ENCODE peak calls at places on chromosomes 7 and 10, in nine cellular contexts. One of them, this sample, is unnamed.

GRCh38 chr7:149125189-149125863 is 798 bp downstream of the ZNF425 start:
- DNase-seq in right lobe of liver: no peak
- DNase-seq in AG09319: no peak
- DNase-seq in omental fat pad: no peak
- DNase-seq in bronchial epithelial cell: no peak
- DNase-seq in cardiac fibroblast: peak
- DNase-seq in adrenal gland: no peak
- DNase-seq in upper lobe of right lung: no peak
- DNase-seq in GM10248: no peak
- DNase-seq in this sample: peak

GRCh38 chr10:95517536-95518454 is 43.4 kb downstream of the SORBS1 start:
- DNase-seq in adrenal gland: no peak
- DNase-seq in GM10248: no peak
- DNase-seq in cardiac fibroblast: peak
- DNase-seq in bronchial epithelial cell: no peak
- DNase-seq in upper lobe of right lung: no peak
- DNase-seq in AG09319: no peak
- DNase-seq in right lobe of liver: peak
- DNase-seq in omental fat pad: no peak
- DNase-seq in this sample: no peak

GRCh38 chr10:96998329-96998888 is 166.3 kb downstream of the LCOR start:
- DNase-seq in AG09319: no peak
- DNase-seq in omental fat pad: no peak
- DNase-seq in GM10248: no peak
- DNase-seq in adrenal gland: no peak
- DNase-seq in cardiac fibroblast: peak
- DNase-seq in upper lobe of right lung: no peak
- DNase-seq in bronchial epithelial cell: peak
- DNase-seq in right lobe of liver: peak
- DNase-seq in this sample: peak

GRCh38 chr10:106515206-106515790 is 649.2 kb downstream of the SORCS1 start:
- DNase-seq in GM10248: no peak
- DNase-seq in right lobe of liver: no peak
- DNase-seq in AG09319: peak
- DNase-seq in bronchial epithelial cell: peak
- DNase-seq in cardiac fibroblast: no peak
- DNase-seq in omental fat pad: no peak
- DNase-seq in upper lobe of right lung: no peak
- DNase-seq in adrenal gland: no peak
- DNase-seq in this sample: no peak

GRCh38 chr7:9900339-9900738 is 1073.3 kb upstream of the PHF14 start:
- DNase-seq in cardiac fibroblast: no peak
- DNase-seq in right lobe of liver: no peak
- DNase-seq in GM10248: no peak
- DNase-seq in bronchial epithelial cell: no peak
- DNase-seq in upper lobe of right lung: no peak
- DNase-seq in AG09319: no peak
- DNase-seq in omental fat pad: no peak
- DNase-seq in adrenal gland: no peak
- DNase-seq in this sample: no peak

GRCh38 chr7:135670179-135670578 is 7.9 kb downstream of the STMP1 start:
- DNase-seq in upper lobe of right lung: no peak
- DNase-seq in bronchial epithelial cell: peak
- DNase-seq in omental fat pad: no peak
- DNase-seq in cardiac fibroblast: peak
- DNase-seq in adrenal gland: no peak
- DNase-seq in GM10248: no peak
- DNase-seq in right lobe of liver: no peak
- DNase-seq in AG09319: no peak
- DNase-seq in this sample: peak

GRCh38 chr7:70143089-70144044 is 545.1 kb downstream of the AUTS2 start:
- DNase-seq in upper lobe of right lung: no peak
- DNase-seq in bronchial epithelial cell: no peak
- DNase-seq in AG09319: no peak
- DNase-seq in cardiac fibroblast: no peak
- DNase-seq in adrenal gland: no peak
- DNase-seq in omental fat pad: no peak
- DNase-seq in right lobe of liver: no peak
- DNase-seq in GM10248: no peak
- DNase-seq in this sample: no peak

GRCh38 chr10:47317251-47317650 is 5.0 kb upstream of the GDF2 start:
- DNase-seq in bronchial epithelial cell: no peak
- DNase-seq in AG09319: no peak
- DNase-seq in GM10248: no peak
- DNase-seq in cardiac fibroblast: no peak
- DNase-seq in omental fat pad: no peak
- DNase-seq in upper lobe of right lung: no peak
- DNase-seq in adrenal gland: no peak
- DNase-seq in right lobe of liver: no peak
- DNase-seq in this sample: no peak

GRCh38 chr10:44261296-44261695 is 123.6 kb downstream of the CXCL12 start:
- DNase-seq in bronchial epithelial cell: no peak
- DNase-seq in omental fat pad: no peak
- DNase-seq in right lobe of liver: no peak
- DNase-seq in upper lobe of right lung: no peak
- DNase-seq in cardiac fibroblast: no peak
- DNase-seq in GM10248: no peak
- DNase-seq in AG09319: no peak
- DNase-seq in adrenal gland: no peak
- DNase-seq in this sample: no peak

GRCh38 chr7:76089865-76090495 is 42.1 kb downstream of the MDH2 start:
- DNase-seq in GM10248: no peak
- DNase-seq in cardiac fibroblast: no peak
- DNase-seq in upper lobe of right lung: no peak
- DNase-seq in omental fat pad: no peak
- DNase-seq in right lobe of liver: no peak
- DNase-seq in adrenal gland: no peak
- DNase-seq in bronchial epithelial cell: peak
- DNase-seq in AG09319: no peak
- DNase-seq in this sample: no peak

GRCh38 chr7:141151726-141152125 is 77.9 kb downstream of the TMEM178B start:
- DNase-seq in omental fat pad: no peak
- DNase-seq in adrenal gland: no peak
- DNase-seq in right lobe of liver: no peak
- DNase-seq in upper lobe of right lung: no peak
- DNase-seq in bronchial epithelial cell: no peak
- DNase-seq in GM10248: no peak
- DNase-seq in cardiac fibroblast: no peak
- DNase-seq in AG09319: no peak
- DNase-seq in this sample: no peak

GRCh38 chr10:80196270-80196949 is 8.9 kb downstream of the ANXA11 start:
- DNase-seq in GM10248: peak
- DNase-seq in right lobe of liver: peak
- DNase-seq in AG09319: no peak
- DNase-seq in upper lobe of right lung: peak
- DNase-seq in bronchial epithelial cell: peak
- DNase-seq in cardiac fibroblast: peak
- DNase-seq in omental fat pad: no peak
- DNase-seq in adrenal gland: no peak
- DNase-seq in this sample: peak

GRCh38 chr10:91144961-91145360 is 75.5 kb upstream of the PCGF5 start:
- DNase-seq in adrenal gland: no peak
- DNase-seq in omental fat pad: no peak
- DNase-seq in AG09319: no peak
- DNase-seq in cardiac fibroblast: no peak
- DNase-seq in right lobe of liver: no peak
- DNase-seq in bronchial epithelial cell: no peak
- DNase-seq in upper lobe of right lung: no peak
- DNase-seq in GM10248: no peak
- DNase-seq in this sample: no peak

GRCh38 chr10:93757136-93757535 is 600 bp upstream of the LGI1 start:
- DNase-seq in upper lobe of right lung: no peak
- DNase-seq in AG09319: no peak
- DNase-seq in adrenal gland: no peak
- DNase-seq in bronchial epithelial cell: no peak
- DNase-seq in omental fat pad: no peak
- DNase-seq in GM10248: no peak
- DNase-seq in cardiac fibroblast: no peak
- DNase-seq in right lobe of liver: no peak
- DNase-seq in this sample: no peak

GRCh38 chr10:13390604-13391522 is 42.8 kb upstream of the SEPHS1 start:
- DNase-seq in right lobe of liver: peak
- DNase-seq in GM10248: no peak
- DNase-seq in adrenal gland: peak
- DNase-seq in bronchial epithelial cell: no peak
- DNase-seq in cardiac fibroblast: no peak
- DNase-seq in omental fat pad: no peak
- DNase-seq in upper lobe of right lung: no peak
- DNase-seq in AG09319: no peak
- DNase-seq in this sample: no peak

GRCh38 chr10:132308588-132309451 is 1.1 kb upstream of the STK32C start:
- DNase-seq in omental fat pad: no peak
- DNase-seq in cardiac fibroblast: no peak
- DNase-seq in upper lobe of right lung: no peak
- DNase-seq in GM10248: peak
- DNase-seq in AG09319: no peak
- DNase-seq in adrenal gland: peak
- DNase-seq in bronchial epithelial cell: no peak
- DNase-seq in right lobe of liver: no peak
- DNase-seq in this sample: no peak

GRCh38 chr7:151018421-151019129 is 5.7 kb downstream of the ATG9B start:
- DNase-seq in bronchial epithelial cell: peak
- DNase-seq in adrenal gland: no peak
- DNase-seq in right lobe of liver: no peak
- DNase-seq in cardiac fibroblast: no peak
- DNase-seq in upper lobe of right lung: no peak
- DNase-seq in omental fat pad: no peak
- DNase-seq in GM10248: no peak
- DNase-seq in AG09319: no peak
- DNase-seq in this sample: no peak

GRCh38 chr10:89062861-89063260 is 72.3 kb downstream of the FAS start:
- DNase-seq in bronchial epithelial cell: no peak
- DNase-seq in upper lobe of right lung: no peak
- DNase-seq in AG09319: no peak
- DNase-seq in GM10248: no peak
- DNase-seq in cardiac fibroblast: peak
- DNase-seq in right lobe of liver: peak
- DNase-seq in omental fat pad: no peak
- DNase-seq in adrenal gland: peak
- DNase-seq in this sample: peak

GRCh38 chr10:98338318-98338717 is 70.3 kb upstream of the LOXL4 start:
- DNase-seq in bronchial epithelial cell: peak
- DNase-seq in GM10248: no peak
- DNase-seq in right lobe of liver: no peak
- DNase-seq in omental fat pad: no peak
- DNase-seq in adrenal gland: no peak
- DNase-seq in cardiac fibroblast: peak
- DNase-seq in upper lobe of right lung: no peak
- DNase-seq in AG09319: no peak
- DNase-seq in this sample: no peak
- TF ChIP-seq CTCF in bronchial epithelial cell: no peak
- TF ChIP-seq CTCF in GM10248: no peak
- TF ChIP-seq CTCF in right lobe of liver: no peak
- TF ChIP-seq CTCF in omental fat pad: no peak
- TF ChIP-seq CTCF in adrenal gland: no peak
- TF ChIP-seq CTCF in cardiac fibroblast: no peak
- TF ChIP-seq CTCF in upper lobe of right lung: no peak
- TF ChIP-seq CTCF in AG09319: peak
- TF ChIP-seq CTCF in this sample: no peak

GRCh38 chr10:63697956-63698814 is 177.0 kb downstream of the REEP3 start:
- DNase-seq in AG09319: no peak
- DNase-seq in cardiac fibroblast: no peak
- DNase-seq in upper lobe of right lung: no peak
- DNase-seq in omental fat pad: no peak
- DNase-seq in GM10248: peak
- DNase-seq in bronchial epithelial cell: peak
- DNase-seq in adrenal gland: no peak
- DNase-seq in right lobe of liver: no peak
- DNase-seq in this sample: no peak

GRCh38 chr10:63698815-63699205 is 177.6 kb downstream of the REEP3 start:
- DNase-seq in adrenal gland: no peak
- DNase-seq in GM10248: no peak
- DNase-seq in AG09319: no peak
- DNase-seq in cardiac fibroblast: no peak
- DNase-seq in omental fat pad: no peak
- DNase-seq in upper lobe of right lung: no peak
- DNase-seq in bronchial epithelial cell: no peak
- DNase-seq in right lobe of liver: no peak
- DNase-seq in this sample: no peak

GRCh38 chr10:63700935-63701263 is 179.7 kb downstream of the REEP3 start:
- DNase-seq in cardiac fibroblast: peak
- DNase-seq in GM10248: no peak
- DNase-seq in right lobe of liver: no peak
- DNase-seq in bronchial epithelial cell: peak
- DNase-seq in omental fat pad: no peak
- DNase-seq in upper lobe of right lung: no peak
- DNase-seq in adrenal gland: no peak
- DNase-seq in AG09319: no peak
- DNase-seq in this sample: peak

GRCh38 chr10:63700209-63700934 is 179.2 kb downstream of the REEP3 start:
- DNase-seq in adrenal gland: no peak
- DNase-seq in bronchial epithelial cell: peak
- DNase-seq in cardiac fibroblast: peak
- DNase-seq in GM10248: no peak
- DNase-seq in omental fat pad: no peak
- DNase-seq in right lobe of liver: no peak
- DNase-seq in upper lobe of right lung: no peak
- DNase-seq in AG09319: peak
- DNase-seq in this sample: peak

GRCh38 chr10:63699785-63700184 is 178.6 kb downstream of the REEP3 start:
- DNase-seq in AG09319: no peak
- DNase-seq in right lobe of liver: peak
- DNase-seq in upper lobe of right lung: no peak
- DNase-seq in GM10248: no peak
- DNase-seq in adrenal gland: peak
- DNase-seq in cardiac fibroblast: peak
- DNase-seq in bronchial epithelial cell: peak
- DNase-seq in omental fat pad: no peak
- DNase-seq in this sample: peak
- TF ChIP-seq CTCF in AG09319: no peak
- TF ChIP-seq CTCF in right lobe of liver: no peak
- TF ChIP-seq CTCF in upper lobe of right lung: no peak
- TF ChIP-seq CTCF in GM10248: no peak
- TF ChIP-seq CTCF in adrenal gland: no peak
- TF ChIP-seq CTCF in cardiac fibroblast: no peak
- TF ChIP-seq CTCF in bronchial epithelial cell: no peak
- TF ChIP-seq CTCF in omental fat pad: no peak
- TF ChIP-seq CTCF in this sample: no peak

GRCh38 chr7:41693150-41693997 is 9.5 kb downstream of the INHBA start:
- DNase-seq in upper lobe of right lung: no peak
- DNase-seq in cardiac fibroblast: peak
- DNase-seq in bronchial epithelial cell: peak
- DNase-seq in GM10248: no peak
- DNase-seq in adrenal gland: no peak
- DNase-seq in omental fat pad: no peak
- DNase-seq in AG09319: no peak
- DNase-seq in right lobe of liver: no peak
- DNase-seq in this sample: peak
- TF ChIP-seq CTCF in upper lobe of right lung: peak
- TF ChIP-seq CTCF in cardiac fibroblast: peak
- TF ChIP-seq CTCF in bronchial epithelial cell: peak
- TF ChIP-seq CTCF in GM10248: no peak
- TF ChIP-seq CTCF in adrenal gland: peak
- TF ChIP-seq CTCF in omental fat pad: no peak
- TF ChIP-seq CTCF in AG09319: peak
- TF ChIP-seq CTCF in right lobe of liver: peak
- TF ChIP-seq CTCF in this sample: peak

DNA sequence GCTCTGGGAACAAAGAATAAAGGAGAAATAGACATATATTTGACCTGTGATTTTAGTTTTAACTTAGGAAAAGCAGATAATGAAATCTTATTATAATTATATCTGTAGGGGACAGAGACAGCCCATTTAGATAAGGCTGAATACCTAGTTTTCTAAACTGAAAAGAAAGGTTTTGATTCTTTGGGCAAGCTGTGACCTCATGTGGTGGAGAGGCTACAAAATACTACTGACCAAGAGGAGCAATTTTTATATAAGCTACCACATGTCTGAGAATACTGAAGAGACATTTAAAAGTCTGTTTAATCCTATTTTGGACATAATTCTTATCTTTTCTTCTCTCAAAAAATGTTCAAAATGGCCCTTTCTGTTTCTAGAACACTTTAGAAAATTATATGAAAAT is 271.0 kb downstream of the MTERF1 start:
- DNase-seq in AG09319: no peak
- DNase-seq in cardiac fibroblast: no peak
- DNase-seq in right lobe of liver: no peak
- DNase-seq in upper lobe of right lung: no peak
- DNase-seq in adrenal gland: no peak
- DNase-seq in GM10248: no peak
- DNase-seq in omental fat pad: no peak
- DNase-seq in bronchial epithelial cell: peak
- DNase-seq in this sample: no peak
- TF ChIP-seq CTCF in AG09319: no peak
- TF ChIP-seq CTCF in cardiac fibroblast: no peak
- TF ChIP-seq CTCF in right lobe of liver: no peak
- TF ChIP-seq CTCF in upper lobe of right lung: no peak
- TF ChIP-seq CTCF in adrenal gland: no peak
- TF ChIP-seq CTCF in GM10248: peak
- TF ChIP-seq CTCF in omental fat pad: no peak
- TF ChIP-seq CTCF in bronchial epithelial cell: no peak
- TF ChIP-seq CTCF in this sample: no peak